ENCODE peak calls at places on chromosome 3, in six cellular contexts. U is aorta, P is PC-3, E is sigmoid colon, K is suprapubic skin, R is upper lobe of right lung. Y is an unnamed sample.

GRCh38 chr3:17979248-17979647 is 236.8 kb upstream of the TBC1D5 start:
- DNase-seq in U (no peak), P (peak), E (peak), K (no peak), R (no peak), Y (peak)

GRCh38 chr3:115428825-115429224 is 194.5 kb upstream of the GAP43 start:
- DNase-seq in U (no peak), P (no peak), E (no peak), K (no peak), R (no peak), Y (peak)

GRCh38 chr3:69999191-70000027 is at the start of gene SAMMSON:
- DNase-seq in U (peak), P (peak), E (no peak), K (no peak), R (no peak), Y (peak)

GRCh38 chr3:156643729-156644389 is 30.5 kb upstream of the TIPARP start:
- DNase-seq in U (no peak), P (no peak), E (no peak), K (no peak), R (no peak), Y (peak)

GRCh38 chr3:157174265-157174615 is 14.3 kb upstream of the CCNL1 start:
- DNase-seq in U (peak), P (no peak), E (peak), K (no peak), R (peak), Y (peak)

GRCh38 chr3:138786788-138787276 is 47.9 kb downstream of the PIK3CB start:
- DNase-seq in U (no peak), P (peak), E (no peak), K (no peak), R (no peak), Y (peak)

GRCh38 chr3:11548721-11549131 is 95.0 kb downstream of the VGLL4 start:
- DNase-seq in U (no peak), P (peak), E (peak), K (no peak), R (no peak), Y (peak)

GRCh38 chr3:129623447-129624118 is 17.1 kb upstream of the PLXND1 start:
- DNase-seq in U (peak), P (no peak), E (peak), K (peak), R (peak), Y (no peak)

GRCh38 chr3:61628636-61629035 is 67.3 kb downstream of the PTPRG start:
- DNase-seq in U (no peak), P (no peak), E (no peak), K (no peak), R (no peak), Y (no peak)

GRCh38 chr3:156997351-156997750 is 162.6 kb downstream of the CCNL1 start:
- DNase-seq in U (no peak), P (no peak), E (no peak), K (no peak), R (no peak), Y (no peak)

GRCh38 chr3:12601072-12601471 is 44.2 kb downstream of the MKRN2 start:
- DNase-seq in U (no peak), P (peak), E (no peak), K (no peak), R (no peak), Y (no peak)

GRCh38 chr3:65128346-65128745 is 440.5 kb upstream of the ADAMTS9 start:
- DNase-seq in U (no peak), P (no peak), E (no peak), K (no peak), R (no peak), Y (no peak)

GRCh38 chr3:43004282-43004681 is 25.2 kb downstream of the GASK1A start:
- DNase-seq in U (no peak), P (peak), E (no peak), K (no peak), R (no peak), Y (peak)

GRCh38 chr3:25182794-25183193 is 245.3 kb upstream of the RARB start:
- DNase-seq in U (no peak), P (no peak), E (no peak), K (no peak), R (no peak), Y (no peak)

GRCh38 chr3:182212479-182213076 is 500.9 kb downstream of the SOX2 start:
- DNase-seq in U (no peak), P (peak), E (no peak), K (no peak), R (no peak), Y (peak)

GRCh38 chr3:127084401-127084990 is 101.6 kb downstream of the PLXNA1 start:
- DNase-seq in U (peak), P (no peak), E (no peak), K (no peak), R (no peak), Y (no peak)

GRCh38 chr3:170809021-170809974 is 60.7 kb downstream of the RPL22L1 start:
- DNase-seq in U (no peak), P (peak), E (no peak), K (no peak), R (no peak), Y (peak)

GRCh38 chr3:172517859-172518466 is 5.3 kb downstream of the TNFSF10 start:
- DNase-seq in U (no peak), P (no peak), E (no peak), K (no peak), R (no peak), Y (no peak)

GRCh38 chr3:12347301-12347700 is 58.4 kb downstream of the PPARG start:
- DNase-seq in U (no peak), P (no peak), E (no peak), K (no peak), R (no peak), Y (no peak)

GRCh38 chr3:118803096-118803476 is 231.6 kb downstream of the IGSF11 start:
- DNase-seq in U (no peak), P (no peak), E (no peak), K (no peak), R (no peak), Y (no peak)

GRCh38 chr3:120432105-120432860 is 18.5 kb downstream of the FSTL1 start:
- DNase-seq in U (no peak), P (no peak), E (no peak), K (peak), R (no peak), Y (peak)

GRCh38 chr3:180250172-180250571 is 213.4 kb upstream of the PEX5L start:
- DNase-seq in U (no peak), P (peak), E (no peak), K (no peak), R (no peak), Y (no peak)

GRCh38 chr3:9076985-9077384 is 113.7 kb upstream of the RAD18 start:
- DNase-seq in U (no peak), P (no peak), E (peak), K (no peak), R (no peak), Y (no peak)

GRCh38 chr3:81823882-81824395 is 62.5 kb upstream of the GBE1 start:
- DNase-seq in U (no peak), P (no peak), E (no peak), K (no peak), R (no peak), Y (no peak)

GRCh38 chr3:131491775-131492174 is 11.0 kb downstream of the MRPL3 start:
- DNase-seq in U (no peak), P (no peak), E (no peak), K (no peak), R (no peak), Y (no peak)

GRCh38 chr3:5138214-5138981 is 16.3 kb downstream of the ARL8B start:
- DNase-seq in U (no peak), P (peak), E (no peak), K (no peak), R (no peak), Y (no peak)

GRCh38 chr3:132509506-132509905 is 87.6 kb upstream of the ACKR4 start:
- DNase-seq in U (no peak), P (no peak), E (no peak), K (no peak), R (no peak), Y (no peak)

GRCh38 chr3:71784201-71784913 is 591 bp downstream of the PROK2 start:
- DNase-seq in U (no peak), P (no peak), E (no peak), K (no peak), R (no peak), Y (no peak)

GRCh38 chr3:101532783-101533602 is 20.0 kb upstream of the SENP7 start:
- DNase-seq in U (no peak), P (no peak), E (no peak), K (no peak), R (no peak), Y (no peak)
- H3K27ac ChIP-seq in U (peak), P (no peak), E (peak), K (no peak), R (no peak), Y (no peak)

GRCh38 chr3:46301122-46301835 is 52.6 kb upstream of the CCR2 start:
- DNase-seq in U (no peak), P (no peak), E (no peak), K (no peak), R (no peak), Y (no peak)
- H3K27ac ChIP-seq in U (no peak), P (no peak), E (peak), K (no peak), R (peak), Y (no peak)

DNA sequence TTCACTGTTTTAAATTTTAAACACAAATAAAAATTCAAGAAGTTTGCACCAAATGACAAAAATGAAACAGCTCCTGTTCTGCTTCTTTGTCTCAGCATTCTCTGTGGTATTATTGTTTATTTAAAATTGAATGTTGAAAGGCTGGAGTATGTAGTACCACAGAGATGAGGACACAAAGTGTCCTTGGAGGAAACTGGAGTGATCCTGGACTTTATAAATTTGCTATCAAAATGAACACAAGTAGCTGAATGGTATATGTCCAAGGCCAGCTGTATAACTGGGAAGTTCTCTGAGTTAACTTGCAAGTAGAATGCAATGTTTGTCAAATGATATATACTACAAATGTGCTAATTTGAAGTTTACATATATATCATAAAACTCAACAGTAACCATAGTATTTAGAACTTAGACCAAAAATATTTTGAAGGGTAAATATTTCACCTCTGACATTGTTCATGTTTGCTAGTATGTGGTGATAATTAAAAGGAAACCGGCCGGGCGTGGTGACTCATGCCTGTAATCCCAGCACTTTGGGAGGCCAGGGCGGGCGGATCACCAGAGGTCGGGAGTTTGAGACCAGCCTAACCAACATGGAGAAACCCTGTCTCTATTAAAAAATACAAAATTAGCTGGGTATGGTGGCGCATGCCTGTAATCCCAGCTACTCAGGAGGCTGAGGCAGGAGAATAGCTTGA is 12.3 kb downstream of the BTLA start:
- DNase-seq in U (no peak), P (no peak), E (no peak), K (no peak), R (no peak), Y (peak)
- H3K27ac ChIP-seq in U (no peak), P (no peak), E (no peak), K (no peak), R (no peak), Y (no peak)

GRCh38 chr3:194931366-194931765 is 245.7 kb downstream of the FAM43A start:
- DNase-seq in U (no peak), P (no peak), E (no peak), K (no peak), R (no peak), Y (no peak)
- H3K27ac ChIP-seq in U (no peak), P (no peak), E (peak), K (peak), R (no peak), Y (no peak)

DNA sequence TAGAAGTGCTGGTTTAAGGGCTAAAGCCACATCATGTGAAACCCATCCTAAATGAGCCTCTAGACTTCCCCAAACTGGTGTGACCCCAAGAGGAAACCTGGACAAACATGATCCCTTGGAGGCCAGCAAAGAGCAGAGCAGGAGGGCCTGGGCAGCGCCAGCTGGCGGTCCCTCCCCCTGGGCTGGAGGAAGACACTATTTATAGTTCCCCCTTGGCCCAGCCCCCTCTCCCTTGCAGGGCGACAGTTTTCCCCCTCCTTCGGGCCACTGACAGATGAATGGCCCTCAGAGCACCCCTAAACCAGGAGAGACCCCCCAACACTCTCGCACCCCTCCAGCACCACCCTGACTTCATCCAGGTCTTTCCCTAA is 2.9 kb downstream of the UCN2 start:
- DNase-seq in U (no peak), P (no peak), E (peak), K (no peak), R (no peak), Y (no peak)
- H3K27ac ChIP-seq in U (no peak), P (no peak), E (peak), K (no peak), R (no peak), Y (no peak)

DNA sequence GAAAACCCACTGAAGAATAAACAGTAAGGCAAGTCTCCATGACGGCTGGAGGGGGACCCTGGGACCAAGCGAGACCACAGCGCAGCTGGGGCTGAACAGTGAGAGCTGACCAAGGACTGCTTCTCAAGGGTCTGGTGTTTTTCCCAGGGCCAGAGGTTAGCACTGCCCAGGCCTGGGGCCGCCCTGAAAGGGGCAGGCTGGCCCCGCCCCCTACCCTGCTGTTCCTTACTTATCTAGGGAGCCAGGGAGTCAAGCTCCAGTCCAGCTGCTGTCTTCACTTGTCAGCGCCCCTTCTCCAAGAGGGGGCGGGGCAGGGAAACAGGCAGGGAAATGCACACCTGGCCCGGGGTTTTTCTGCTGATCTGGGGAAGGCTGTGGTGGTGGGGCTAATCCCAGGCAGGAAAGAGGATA is 51.6 kb upstream of the HACD2 start:
- DNase-seq in U (no peak), P (no peak), E (peak), K (no peak), R (no peak), Y (no peak)
- H3K27ac ChIP-seq in U (peak), P (no peak), E (peak), K (no peak), R (no peak), Y (no peak)

DNA sequence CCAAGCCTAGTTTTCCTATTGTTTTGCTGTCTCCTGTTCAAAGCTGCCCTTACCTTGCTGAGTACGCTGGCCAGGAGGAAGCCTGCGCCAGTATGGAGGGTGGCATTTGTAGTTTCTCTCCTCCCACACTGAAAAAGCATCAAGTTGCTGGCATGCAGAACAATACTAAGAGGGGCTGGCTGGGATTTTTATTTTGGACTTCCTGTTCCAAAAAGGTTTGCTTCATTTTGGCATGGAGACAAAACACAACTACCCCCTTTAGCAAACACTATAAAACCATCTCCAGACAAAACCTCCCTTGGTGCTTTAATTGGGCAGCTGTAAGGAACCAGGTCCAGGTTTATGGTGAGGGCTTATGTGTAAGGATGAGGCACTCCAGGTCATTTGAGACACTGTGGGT is 457.6 kb downstream of the PDCD6IP start:
- DNase-seq in U (no peak), P (peak), E (no peak), K (no peak), R (no peak), Y (no peak)
- H3K27ac ChIP-seq in U (peak), P (no peak), E (no peak), K (no peak), R (no peak), Y (no peak)